ENCODE peak calls at places on chromosomes 13 and 19, in seven cellular contexts. Y is fibroblast of villous mesenchyme, F is astrocyte of the spinal cord, R is mucosa of descending colon, P is AG09309, M is lower leg skin, E is HCT116. X is an unnamed sample.

GRCh38 chr19:13025819-13026477 is 30.7 kb downstream of the NFIX start:
- DNase-seq in Y (no peak), M (no peak), P (no peak), E (no peak), F (no peak), R (no peak), X (no peak)

GRCh38 chr13:98475521-98475920 is 101.4 kb downstream of the STK24 start:
- DNase-seq in Y (peak; percentile 22), R (no peak), E (no peak), M (peak; percentile 65), P (no peak), F (no peak), X (no peak)

GRCh38 chr19:16836115-16836905 is 7.1 kb downstream of the SIN3B start:
- DNase-seq in E (no peak), Y (peak; percentile 30), P (no peak), F (no peak), R (peak; percentile 26), M (no peak), X (no peak)

GRCh38 chr19:13026478-13026999 is 31.3 kb downstream of the NFIX start:
- DNase-seq in E (no peak), R (peak; percentile 75), F (no peak), Y (peak; percentile 82), M (no peak), P (no peak), X (peak; percentile 60)

GRCh38 chr13:27273658-27274425 is 3.2 kb downstream of the RASL11A start:
- DNase-seq in Y (no peak), M (no peak), E (no peak), F (peak; percentile 66), P (no peak), R (no peak), X (no peak)

GRCh38 chr13:99178636-99179035 is 22.0 kb upstream of the UBAC2 start:
- DNase-seq in R (no peak), E (no peak), Y (peak; percentile 41), M (no peak), P (no peak), F (no peak), X (peak; percentile 43)

GRCh38 chr19:2494084-2494446 is 18.1 kb downstream of the GADD45B start:
- DNase-seq in F (peak; percentile 68), P (no peak), E (no peak), R (no peak), M (no peak), Y (peak; percentile 72), X (peak; percentile 89)

GRCh38 chr19:861756-862528 is 2.5 kb downstream of the CFD start:
- DNase-seq in R (peak; percentile 75), P (no peak), M (no peak), E (peak; percentile 63), F (peak; percentile 23), Y (no peak), X (no peak)

GRCh38 chr13:48233097-48233885 is at the start of gene ITM2B:
- DNase-seq in R (peak; percentile 84), M (peak; percentile 95), F (peak; percentile 68), P (no peak), E (peak; percentile 13), Y (peak; percentile 72), X (peak; percentile 61)

GRCh38 chr19:56885173-56885679 is 44.7 kb upstream of the PEG3 start:
- DNase-seq in M (no peak), Y (no peak), E (no peak), F (no peak), R (no peak), P (no peak), X (no peak)

GRCh38 chr13:109271991-109272454 is 514.4 kb downstream of the IRS2 start:
- DNase-seq in P (no peak), F (peak; percentile 48), E (peak; percentile 65), M (no peak), R (no peak), Y (peak; percentile 75), X (no peak)
- H3K4me3 ChIP-seq in P (no peak overlapping the region), F (peak overlapping the region; percentile 18), E (peak overlapping the region; percentile 33), M (no peak overlapping the region), R (no peak overlapping the region), Y (peak overlapping the region; percentile 52), X (no peak overlapping the region)

GRCh38 chr19:10389863-10390262 is 9.5 kb upstream of the TYK2 start:
- DNase-seq in P (no peak), M (no peak), Y (no peak), F (no peak), R (no peak), E (no peak), X (no peak)
- TF ChIP-seq CTCF in P (peak; percentile 39), M (no peak), Y (peak; percentile 19), F (peak; percentile 36), R (no peak), E (peak; percentile 44), X (peak; percentile 7)

DNA sequence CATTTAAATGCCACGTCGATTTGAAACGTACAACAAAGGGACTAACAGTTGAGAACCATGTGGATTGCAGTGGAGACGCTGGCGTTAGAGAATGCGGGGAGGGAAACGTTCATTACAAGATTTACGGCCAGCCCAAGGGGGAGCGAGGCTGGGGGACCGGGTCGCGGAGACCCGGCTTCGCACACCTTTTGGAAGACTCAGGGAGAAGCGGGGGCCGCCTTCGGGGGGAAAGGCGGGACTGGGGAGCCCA is 20.8 kb upstream of the OR10H1 start:
- DNase-seq in M (no peak), F (no peak), Y (peak; percentile 9), R (peak; percentile 48), P (no peak), E (no peak), X (peak; percentile 25)
- H3K4me3 ChIP-seq in M (peak overlapping the region; percentile 75), F (peak overlapping the region; percentile 71), Y (peak overlapping the region; percentile 81), R (peak overlapping the region; percentile 83), P (peak overlapping the region; percentile 78), E (peak overlapping the region; percentile 60), X (peak overlapping the region; percentile 84)

GRCh38 chr19:55080915-55081772 is 5.5 kb downstream of the EPS8L1 start:
- DNase-seq in E (peak; percentile 86), F (peak; percentile 68), R (peak; percentile 94), M (peak; percentile 97), P (no peak), Y (peak; percentile 73), X (peak; percentile 36)
- TF ChIP-seq CTCF in E (no peak), F (no peak), R (no peak), M (no peak), P (no peak), Y (no peak), X (no peak)

GRCh38 chr13:80436571-80437169 is 95.7 kb upstream of the SPRY2 start:
- DNase-seq in R (peak; percentile 3), Y (peak; percentile 50), P (no peak), E (no peak), M (no peak), F (peak; percentile 76), X (peak; percentile 34)
- H3K4me3 ChIP-seq in R (no peak overlapping the region), Y (no peak overlapping the region), P (no peak overlapping the region), E (no peak overlapping the region), M (no peak overlapping the region), F (no peak overlapping the region), X (no peak overlapping the region)

DNA sequence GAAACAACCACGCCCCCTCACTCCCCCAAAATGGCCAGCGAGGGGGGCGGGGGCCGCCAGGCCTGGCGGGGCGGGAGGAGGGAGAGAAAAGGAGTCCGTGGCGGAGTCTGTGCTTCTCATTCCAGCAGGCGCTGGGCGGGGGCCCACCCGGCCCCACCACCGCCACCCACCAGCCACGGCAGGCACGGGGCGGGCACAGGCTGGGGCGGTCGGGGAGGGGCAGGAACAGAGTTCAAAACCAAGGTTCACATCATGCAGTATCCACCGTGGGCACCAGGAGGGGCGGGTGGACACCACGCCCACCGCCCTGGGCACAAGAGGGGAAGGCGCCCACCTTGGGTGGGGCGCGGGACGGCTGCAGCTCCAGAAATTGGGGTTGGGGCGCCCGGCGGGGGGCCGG is 12.8 kb downstream of the DPF1 start:
- DNase-seq in P (no peak), Y (no peak), R (no peak), F (no peak), M (no peak), E (no peak), X (no peak)
- TF ChIP-seq CTCF in P (peak; percentile 1), Y (peak; percentile 16), R (no peak), F (peak; percentile 4), M (no peak), E (no peak), X (no peak)

DNA sequence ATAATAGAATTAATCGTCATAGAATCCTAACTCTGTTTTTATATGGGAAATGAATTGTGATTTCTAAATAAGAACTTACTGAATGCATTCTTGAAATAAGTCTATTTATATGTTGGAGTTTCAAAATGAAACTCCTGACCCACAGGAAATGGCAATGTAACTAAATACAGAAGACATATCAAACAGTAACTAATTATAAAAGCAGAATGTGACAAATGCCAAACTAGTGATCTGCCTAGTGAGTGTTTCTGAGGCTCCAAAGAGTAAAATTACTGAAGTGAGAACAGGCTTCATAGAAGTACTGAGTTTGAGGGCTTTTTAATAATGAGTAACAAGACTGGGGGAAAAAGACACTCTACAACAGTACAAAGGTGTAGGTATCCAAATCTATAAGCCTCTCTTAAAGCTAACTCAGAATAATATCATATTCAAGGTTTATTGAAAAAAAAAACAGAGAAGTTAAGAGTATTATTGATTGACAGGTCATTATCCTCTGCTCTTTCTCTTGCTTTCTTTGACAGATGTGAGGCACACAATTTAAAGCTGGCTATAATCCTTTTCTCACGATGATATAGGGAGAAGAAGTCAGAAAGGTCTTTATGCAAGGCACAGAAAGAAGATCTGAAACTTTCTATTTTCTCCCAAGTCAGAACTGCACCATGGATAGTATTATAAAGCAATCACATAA is 17.4 kb upstream of the ATXN8OS start:
- DNase-seq in R (no peak), M (no peak), E (no peak), Y (no peak), P (no peak), F (no peak), X (no peak)
- H3K4me3 ChIP-seq in R (no peak overlapping the region), M (no peak overlapping the region), E (no peak overlapping the region), Y (no peak overlapping the region), P (no peak overlapping the region), F (no peak overlapping the region), X (no peak overlapping the region)

DNA sequence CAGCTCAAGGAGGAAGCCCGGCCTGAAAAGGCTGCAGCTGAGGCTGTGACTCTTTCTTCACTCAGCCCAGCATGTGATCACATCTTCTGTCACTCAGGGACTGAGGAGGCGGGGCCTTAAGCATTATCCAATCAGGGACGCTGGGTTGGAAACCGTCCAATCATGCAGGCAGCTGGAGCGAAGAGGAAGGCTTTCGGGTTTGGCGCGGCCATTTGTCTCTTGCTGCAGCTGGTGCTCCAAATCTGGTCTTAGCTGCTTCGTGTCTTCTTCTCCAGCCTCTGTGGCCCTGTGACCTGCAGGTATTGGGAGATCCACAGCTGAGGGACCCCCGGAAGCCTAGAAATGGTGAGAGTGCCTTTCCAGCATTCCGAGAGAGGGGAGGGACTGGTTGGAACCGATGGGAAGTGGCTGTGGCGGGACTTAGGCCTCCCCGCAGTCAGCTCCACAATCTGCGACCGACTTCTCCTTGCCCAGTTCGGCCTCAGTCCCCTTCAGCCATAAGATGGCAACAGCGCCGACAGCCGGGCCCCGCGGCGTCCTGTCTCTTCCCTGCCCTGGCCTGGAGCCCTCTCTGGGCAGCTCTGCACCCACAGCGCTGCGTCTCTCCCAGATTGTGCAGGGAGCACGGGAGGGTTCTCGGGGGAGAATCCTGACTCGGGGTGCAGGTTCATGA is at the start of gene ZNF90:
- DNase-seq in P (peak; percentile 91), E (no peak), R (peak; percentile 88), Y (peak; percentile 94), F (peak; percentile 96), M (peak; percentile 99), X (peak; percentile 94)
- TF ChIP-seq CTCF in P (peak; percentile 14), E (no peak), R (no peak), Y (no peak), F (peak; percentile 8), M (no peak), X (no peak)